ENCODE peak calls at places on chromosomes 7 and 10, in four cellular contexts. One of them, this sample, is unnamed.

GRCh38 chr7:30019960-30020359 is 6.5 kb downstream of the FKBP14 start:
- DNase-seq in WTC11: no peak
- DNase-seq in GM12878: no peak
- DNase-seq in HepG2: no peak
- DNase-seq in this sample: no peak

GRCh38 chr10:49569031-49569765 is 30.3 kb upstream of the ERCC6 start:
- DNase-seq in HepG2: no peak
- DNase-seq in GM12878: no peak
- DNase-seq in WTC11: no peak
- DNase-seq in this sample: no peak

GRCh38 chr10:61951144-61951483 is 49.6 kb downstream of the ARID5B start:
- DNase-seq in WTC11: no peak
- DNase-seq in GM12878: no peak
- DNase-seq in HepG2: no peak
- DNase-seq in this sample: no peak

GRCh38 chr7:75869776-75870379 is 9.0 kb upstream of the RHBDD2 start:
- DNase-seq in HepG2: no peak
- DNase-seq in WTC11: no peak
- DNase-seq in GM12878: no peak
- DNase-seq in this sample: no peak

GRCh38 chr7:25804154-25804553 is 347.8 kb upstream of the NFE2L3 start:
- DNase-seq in HepG2: no peak
- DNase-seq in WTC11: no peak
- DNase-seq in GM12878: no peak
- DNase-seq in this sample: no peak

GRCh38 chr7:503575-504111 is 16.0 kb downstream of the PDGFA start:
- DNase-seq in HepG2: peak
- DNase-seq in WTC11: peak
- DNase-seq in GM12878: no peak
- DNase-seq in this sample: no peak

GRCh38 chr10:74434577-74434976 is 283.6 kb downstream of the ADK start:
- DNase-seq in HepG2: no peak
- DNase-seq in WTC11: no peak
- DNase-seq in GM12878: no peak
- DNase-seq in this sample: no peak

GRCh38 chr10:31908157-31908556 is 20.5 kb downstream of the ARHGAP12 start:
- DNase-seq in WTC11: no peak
- DNase-seq in GM12878: no peak
- DNase-seq in HepG2: no peak
- DNase-seq in this sample: no peak

GRCh38 chr10:85995791-85996190 is 370.8 kb downstream of the GRID1 start:
- DNase-seq in GM12878: peak
- DNase-seq in WTC11: peak
- DNase-seq in HepG2: peak
- DNase-seq in this sample: no peak

GRCh38 chr7:45039106-45039505 is 39.1 kb downstream of the CCM2 start:
- DNase-seq in GM12878: no peak
- DNase-seq in HepG2: no peak
- DNase-seq in WTC11: no peak
- DNase-seq in this sample: no peak

GRCh38 chr10:59753267-59753666 is at the start of gene MRLN:
- DNase-seq in GM12878: no peak
- DNase-seq in WTC11: no peak
- DNase-seq in HepG2: no peak
- DNase-seq in this sample: no peak

GRCh38 chr7:139192014-139192706 is 38.9 kb upstream of the UBN2 start:
- DNase-seq in GM12878: no peak
- DNase-seq in HepG2: no peak
- DNase-seq in WTC11: no peak
- DNase-seq in this sample: no peak

GRCh38 chr7:64885520-64886240 is 17.4 kb upstream of the ZNF273 start:
- DNase-seq in GM12878: no peak
- DNase-seq in WTC11: no peak
- DNase-seq in HepG2: no peak
- DNase-seq in this sample: no peak

GRCh38 chr10:76563286-76563685 is 1074.3 kb downstream of the KCNMA1 start:
- DNase-seq in GM12878: no peak
- DNase-seq in WTC11: no peak
- DNase-seq in HepG2: no peak
- DNase-seq in this sample: no peak

GRCh38 chr10:5534880-5535856 is 10.4 kb downstream of the CALML3 start:
- DNase-seq in GM12878: no peak
- DNase-seq in WTC11: no peak
- DNase-seq in HepG2: peak
- DNase-seq in this sample: no peak

GRCh38 chr7:30660331-30661255 is 21.7 kb downstream of the CRHR2 start:
- DNase-seq in GM12878: no peak
- DNase-seq in WTC11: no peak
- DNase-seq in HepG2: no peak
- DNase-seq in this sample: no peak

GRCh38 chr7:73828107-73828803 is 2.5 kb upstream of the CLDN4 start:
- DNase-seq in WTC11: no peak
- DNase-seq in GM12878: no peak
- DNase-seq in HepG2: peak
- DNase-seq in this sample: peak

GRCh38 chr7:129108583-129108982 is 35.9 kb upstream of the TSPAN33 start:
- DNase-seq in WTC11: no peak
- DNase-seq in HepG2: no peak
- DNase-seq in GM12878: no peak
- DNase-seq in this sample: no peak

GRCh38 chr7:117274951-117275350 is 47.9 kb downstream of the WNT2 start:
- DNase-seq in HepG2: no peak
- DNase-seq in GM12878: no peak
- DNase-seq in WTC11: no peak
- DNase-seq in this sample: no peak

GRCh38 chr10:76080991-76081390 is 649.6 kb downstream of the LRMDA start:
- DNase-seq in HepG2: no peak
- DNase-seq in WTC11: no peak
- DNase-seq in GM12878: no peak
- DNase-seq in this sample: no peak

GRCh38 chr10:12187321-12187905 is 8.3 kb downstream of the NUDT5 start:
- DNase-seq in HepG2: no peak
- DNase-seq in GM12878: no peak
- DNase-seq in WTC11: no peak
- DNase-seq in this sample: no peak

GRCh38 chr10:88804083-88804812 is 1.7 kb downstream of the LIPM start:
- DNase-seq in GM12878: no peak
- DNase-seq in HepG2: no peak
- DNase-seq in WTC11: no peak
- DNase-seq in this sample: no peak

GRCh38 chr10:106474891-106475290 is 689.6 kb downstream of the SORCS1 start:
- DNase-seq in WTC11: no peak
- DNase-seq in HepG2: no peak
- DNase-seq in GM12878: no peak
- DNase-seq in this sample: no peak

GRCh38 chr7:70417061-70417655 is 714.8 kb upstream of the GALNT17 start:
- DNase-seq in WTC11: peak
- DNase-seq in GM12878: no peak
- DNase-seq in HepG2: no peak
- DNase-seq in this sample: no peak

GRCh38 chr10:51312817-51313216 is 238.5 kb downstream of the PRKG1 start:
- DNase-seq in HepG2: no peak
- DNase-seq in GM12878: no peak
- DNase-seq in WTC11: no peak
- DNase-seq in this sample: no peak

GRCh38 chr7:27185708-27186449 is 847 bp upstream of the HOXA11 start:
- DNase-seq in GM12878: no peak
- DNase-seq in WTC11: no peak
- DNase-seq in HepG2: no peak
- DNase-seq in this sample: no peak

GRCh38 chr10:124062390-124062789 is 31.0 kb downstream of the CHST15 start:
- DNase-seq in GM12878: no peak
- DNase-seq in WTC11: no peak
- DNase-seq in HepG2: peak
- DNase-seq in this sample: no peak

GRCh38 chr7:93894426-93894825 is 3.9 kb upstream of the TFPI2 start:
- DNase-seq in WTC11: no peak
- DNase-seq in HepG2: no peak
- DNase-seq in GM12878: no peak
- DNase-seq in this sample: no peak

GRCh38 chr7:36673703-36674102 is 50.6 kb downstream of the AOAH start:
- DNase-seq in HepG2: no peak
- DNase-seq in GM12878: no peak
- DNase-seq in WTC11: no peak
- DNase-seq in this sample: no peak

GRCh38 chr7:96045919-96046318 is 273.6 kb downstream of the DYNC1I1 start:
- DNase-seq in GM12878: no peak
- DNase-seq in WTC11: no peak
- DNase-seq in HepG2: no peak
- DNase-seq in this sample: no peak

GRCh38 chr10:95217476-95217875 is 23.4 kb downstream of the ACSM6 start:
- DNase-seq in GM12878: no peak
- DNase-seq in HepG2: no peak
- DNase-seq in WTC11: no peak
- DNase-seq in this sample: no peak
- TF ChIP-seq NR2C2 in GM12878: no peak
- TF ChIP-seq NR2C2 in HepG2: no peak
- TF ChIP-seq NR2C2 in WTC11: no peak
- TF ChIP-seq NR2C2 in this sample: no peak

DNA sequence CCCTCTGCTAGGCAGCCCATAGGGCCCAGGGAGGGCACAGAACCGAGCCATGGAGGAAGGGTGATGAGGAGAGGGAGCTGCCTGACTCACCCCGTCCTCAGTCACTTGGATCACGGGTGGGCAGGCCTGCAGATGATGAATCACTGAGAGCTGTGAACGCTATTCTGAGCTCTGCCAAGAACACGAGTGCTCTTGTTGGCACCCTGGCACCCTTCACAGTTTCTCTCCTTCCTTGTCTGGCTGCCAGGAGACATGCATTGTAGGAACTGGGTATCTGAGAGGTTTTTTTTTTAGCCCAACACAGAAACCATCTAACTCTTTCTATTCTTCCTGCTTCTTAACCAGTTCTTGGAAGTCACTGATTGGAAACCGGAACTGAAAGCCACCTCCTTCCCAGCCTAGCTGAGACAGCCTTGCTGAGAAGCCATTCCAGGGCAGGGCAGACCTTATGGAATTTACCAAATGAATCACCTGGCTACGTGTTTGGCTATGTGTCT is 82.1 kb downstream of the SLC37A3 start:
- DNase-seq in HepG2: no peak
- DNase-seq in GM12878: no peak
- DNase-seq in WTC11: no peak
- DNase-seq in this sample: no peak
- TF ChIP-seq NR2C2 in HepG2: no peak
- TF ChIP-seq NR2C2 in GM12878: no peak
- TF ChIP-seq NR2C2 in WTC11: no peak
- TF ChIP-seq NR2C2 in this sample: no peak

GRCh38 chr10:99370993-99371392 is 41.8 kb downstream of the CNNM1 start:
- DNase-seq in WTC11: no peak
- DNase-seq in GM12878: no peak
- DNase-seq in HepG2: peak
- DNase-seq in this sample: peak
- TF ChIP-seq NR2C2 in WTC11: no peak
- TF ChIP-seq NR2C2 in GM12878: no peak
- TF ChIP-seq NR2C2 in HepG2: no peak
- TF ChIP-seq NR2C2 in this sample: no peak

GRCh38 chr7:158312789-158313188 is 274.8 kb downstream of the PTPRN2 start:
- DNase-seq in WTC11: no peak
- DNase-seq in HepG2: no peak
- DNase-seq in GM12878: no peak
- DNase-seq in this sample: no peak

GRCh38 chr7:158314394-158314793 is 273.2 kb downstream of the PTPRN2 start:
- DNase-seq in GM12878: no peak
- DNase-seq in HepG2: no peak
- DNase-seq in WTC11: no peak
- DNase-seq in this sample: no peak

GRCh38 chr7:158315326-158315725 is 272.3 kb downstream of the PTPRN2 start:
- DNase-seq in GM12878: no peak
- DNase-seq in WTC11: no peak
- DNase-seq in HepG2: no peak
- DNase-seq in this sample: no peak

GRCh38 chr7:158315881-158316280 is 271.7 kb downstream of the PTPRN2 start:
- DNase-seq in GM12878: no peak
- DNase-seq in WTC11: no peak
- DNase-seq in HepG2: no peak
- DNase-seq in this sample: no peak

DNA sequence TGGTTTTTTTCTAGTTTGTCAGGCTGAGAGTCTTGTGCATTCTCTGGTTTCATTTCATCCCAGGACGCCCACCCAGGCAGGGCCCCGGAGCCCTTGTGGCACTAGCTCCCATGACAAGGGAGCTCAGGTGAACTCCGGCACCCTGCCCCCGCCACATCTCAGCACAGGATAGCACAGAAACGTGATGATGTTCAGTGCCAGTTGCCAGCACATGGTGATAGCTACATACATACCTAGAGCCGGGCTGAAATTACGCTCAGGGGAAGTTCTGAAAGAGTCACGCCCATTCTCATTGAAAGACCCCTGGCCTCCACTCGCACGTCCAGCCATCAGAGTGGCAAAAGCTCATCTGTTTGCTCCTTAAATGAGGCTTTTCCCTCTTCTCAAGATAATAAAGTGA is 273.7 kb downstream of the PTPRN2 start:
- DNase-seq in GM12878: no peak
- DNase-seq in HepG2: no peak
- DNase-seq in WTC11: no peak
- DNase-seq in this sample: no peak
- TF ChIP-seq NR2C2 in GM12878: no peak
- TF ChIP-seq NR2C2 in HepG2: no peak
- TF ChIP-seq NR2C2 in WTC11: no peak
- TF ChIP-seq NR2C2 in this sample: no peak

GRCh38 chr10:34139559-34139958 is 675.5 kb downstream of the PARD3 start:
- DNase-seq in WTC11: no peak
- DNase-seq in HepG2: no peak
- DNase-seq in GM12878: no peak
- DNase-seq in this sample: no peak

GRCh38 chr10:34135515-34135914 is 679.6 kb downstream of the PARD3 start:
- DNase-seq in WTC11: no peak
- DNase-seq in GM12878: peak
- DNase-seq in HepG2: no peak
- DNase-seq in this sample: no peak

GRCh38 chr10:34141032-34141431 is 674.1 kb downstream of the PARD3 start:
- DNase-seq in GM12878: no peak
- DNase-seq in HepG2: no peak
- DNase-seq in WTC11: no peak
- DNase-seq in this sample: no peak

GRCh38 chr10:34134602-34135001 is 680.5 kb downstream of the PARD3 start:
- DNase-seq in WTC11: no peak
- DNase-seq in HepG2: no peak
- DNase-seq in GM12878: no peak
- DNase-seq in this sample: no peak

GRCh38 chr10:34137955-34138354 is 677.1 kb downstream of the PARD3 start:
- DNase-seq in HepG2: no peak
- DNase-seq in GM12878: no peak
- DNase-seq in WTC11: no peak
- DNase-seq in this sample: no peak
- TF ChIP-seq NR2C2 in HepG2: no peak
- TF ChIP-seq NR2C2 in GM12878: no peak
- TF ChIP-seq NR2C2 in WTC11: no peak
- TF ChIP-seq NR2C2 in this sample: no peak

GRCh38 chr7:5695709-5696345 is 85.6 kb downstream of the RNF216 start:
- DNase-seq in HepG2: no peak
- DNase-seq in GM12878: no peak
- DNase-seq in WTC11: no peak
- DNase-seq in this sample: no peak
- TF ChIP-seq NR2C2 in HepG2: no peak
- TF ChIP-seq NR2C2 in GM12878: no peak
- TF ChIP-seq NR2C2 in WTC11: no peak
- TF ChIP-seq NR2C2 in this sample: no peak

This sample was measured in K562.